ENCODE peak calls at places on chromosome 14, in four cellular contexts. C, N, Y and W are unnamed samples.

GRCh38 chr14:88775532-88775931 is 17.2 kb downstream of the EML5 start:
- DNase-seq in C (no peak), N (no peak), Y (no peak), W (no peak)

GRCh38 chr14:89630096-89630829 is 213.2 kb upstream of the FOXN3 start:
- DNase-seq in C (no peak), N (no peak), Y (no peak), W (no peak)

GRCh38 chr14:77306406-77307098 is 14.1 kb downstream of the POMT2 start:
- DNase-seq in C (no peak), N (no peak), Y (no peak), W (no peak)

GRCh38 chr14:20657216-20658211 is 16.0 kb upstream of the OR6S1 start:
- DNase-seq in C (peak), N (no peak), Y (peak), W (no peak)

GRCh38 chr14:105117257-105117646 is 51.3 kb downstream of the JAG2 start:
- DNase-seq in C (no peak), N (no peak), Y (no peak), W (no peak)

GRCh38 chr14:22598896-22599244 is 770 bp downstream of the ABHD4 start:
- DNase-seq in C (no peak), N (peak), Y (peak), W (no peak)

GRCh38 chr14:94689218-94689984 is 77.2 kb downstream of the SERPINA3 start:
- DNase-seq in C (peak), N (peak), Y (peak), W (no peak)

GRCh38 chr14:66444271-66444987 is 41.7 kb upstream of the CCDC196 start:
- DNase-seq in C (no peak), N (no peak), Y (no peak), W (no peak)

GRCh38 chr14:26855051-26855753 is 257.4 kb upstream of the NOVA1 start:
- DNase-seq in C (no peak), N (no peak), Y (no peak), W (no peak)

GRCh38 chr14:78985668-78986073 is 815.5 kb downstream of the NRXN3 start:
- DNase-seq in C (no peak), N (no peak), Y (no peak), W (no peak)

GRCh38 chr14:69615471-69616407 is 4.3 kb downstream of the SUSD6 start:
- DNase-seq in C (no peak), N (peak), Y (no peak), W (peak)

GRCh38 chr14:94080606-94081385 is at the start of the genes DDX24 and IFI27L1:
- DNase-seq in C (peak), N (peak), Y (peak), W (peak)

GRCh38 chr14:53848851-53849250 is 107.8 kb downstream of the BMP4 start:
- DNase-seq in C (no peak), N (no peak), Y (no peak), W (no peak)

GRCh38 chr14:89881839-89882238 is 72.7 kb downstream of the EFCAB11 start:
- DNase-seq in C (no peak), N (no peak), Y (no peak), W (peak)

GRCh38 chr14:101600891-101601602 is 39.8 kb downstream of the DIO3 start:
- DNase-seq in C (no peak), N (no peak), Y (no peak), W (no peak)

GRCh38 chr14:57329833-57330232 is 60.6 kb upstream of the NAA30 start:
- DNase-seq in C (no peak), N (no peak), Y (no peak), W (no peak)

GRCh38 chr14:67641902-67642749 is 22.4 kb downstream of the ARG2 start:
- DNase-seq in C (no peak), N (no peak), Y (no peak), W (no peak)

GRCh38 chr14:97185186-97185585 is 388.0 kb downstream of the VRK1 start:
- DNase-seq in C (no peak), N (no peak), Y (no peak), W (no peak)

GRCh38 chr14:89013098-89013504 is 188.7 kb downstream of the TTC8 start:
- DNase-seq in C (no peak), N (no peak), Y (peak), W (no peak)

GRCh38 chr14:53979747-53980642 is 23.4 kb upstream of the BMP4 start:
- DNase-seq in C (no peak), N (no peak), Y (no peak), W (no peak)

GRCh38 chr14:100252684-100253083 is 13.7 kb downstream of the YY1 start:
- DNase-seq in C (no peak), N (no peak), Y (no peak), W (no peak)

GRCh38 chr14:100250732-100251465 is 12.0 kb downstream of the YY1 start:
- DNase-seq in C (no peak), N (no peak), Y (no peak), W (no peak)

GRCh38 chr14:100261621-100262020 is 22.7 kb downstream of the YY1 start:
- DNase-seq in C (no peak), N (no peak), Y (no peak), W (no peak)

DNA sequence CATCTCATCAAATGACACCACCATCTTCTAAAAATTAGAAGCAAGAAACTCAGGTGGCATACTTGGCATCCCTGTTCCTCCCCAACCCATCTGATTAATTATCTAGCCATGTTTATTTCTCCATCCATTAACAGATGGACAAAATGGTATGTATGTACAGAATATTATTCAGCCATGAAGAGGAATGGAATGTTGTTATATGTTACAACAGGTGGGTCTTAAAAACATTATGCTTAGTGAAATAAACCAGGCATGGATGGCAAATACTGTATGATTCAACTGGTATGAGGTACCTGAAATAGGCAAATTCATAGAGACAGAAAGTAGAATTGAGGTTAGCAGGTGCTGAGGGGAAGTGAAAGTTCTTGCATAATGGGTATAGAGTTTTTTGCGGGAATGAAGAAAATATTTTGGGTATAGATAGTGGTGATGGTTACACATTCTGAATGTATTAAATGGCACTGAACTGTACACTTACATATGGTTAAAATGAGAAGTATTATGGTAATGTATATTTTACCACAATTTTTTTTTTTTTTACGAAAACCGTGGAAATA is 17.5 kb downstream of the YY1 start:
- DNase-seq in C (no peak), N (peak), Y (no peak), W (peak)
- H3K4me3 ChIP-seq in C (no peak), N (no peak), Y (no peak), W (no peak)

GRCh38 chr14:81311816-81312215 is 88.3 kb downstream of the STON2 start:
- DNase-seq in C (no peak), N (no peak), Y (no peak), W (no peak)
- TF ChIP-seq CTCF in C (no peak), N (no peak), Y (no peak), W (no peak)

GRCh38 chr14:100070310-100070709 is 5.1 kb downstream of the EVL start:
- DNase-seq in C (no peak), N (no peak), Y (no peak), W (no peak)
- H3K4me3 ChIP-seq in C (no peak), N (no peak), Y (no peak), W (no peak)

GRCh38 chr14:73662439-73663056 is 17.8 kb downstream of the DNAL1 start:
- DNase-seq in C (no peak), N (no peak), Y (peak), W (no peak)
- TF ChIP-seq CTCF in C (no peak), N (no peak), Y (peak), W (no peak)

GRCh38 chr14:102920998-102921304 is 1.5 kb upstream of the AMN start:
- DNase-seq in C (no peak), N (no peak), Y (no peak), W (no peak)

GRCh38 chr14:102923201-102923919 is 897 bp downstream of the AMN start:
- DNase-seq in C (peak), N (no peak), Y (no peak), W (no peak)

GRCh38 chr14:102923920-102924486 is 1.5 kb downstream of the AMN start:
- DNase-seq in C (peak), N (no peak), Y (no peak), W (no peak)

GRCh38 chr14:102920273-102920997 is 2.0 kb upstream of the AMN start:
- DNase-seq in C (peak), N (no peak), Y (no peak), W (no peak)

GRCh38 chr14:102922490-102923200 is at the start of gene AMN:
- DNase-seq in C (peak), N (no peak), Y (peak), W (no peak)
- H3K4me3 ChIP-seq in C (peak), N (no peak), Y (peak), W (peak)

DNA sequence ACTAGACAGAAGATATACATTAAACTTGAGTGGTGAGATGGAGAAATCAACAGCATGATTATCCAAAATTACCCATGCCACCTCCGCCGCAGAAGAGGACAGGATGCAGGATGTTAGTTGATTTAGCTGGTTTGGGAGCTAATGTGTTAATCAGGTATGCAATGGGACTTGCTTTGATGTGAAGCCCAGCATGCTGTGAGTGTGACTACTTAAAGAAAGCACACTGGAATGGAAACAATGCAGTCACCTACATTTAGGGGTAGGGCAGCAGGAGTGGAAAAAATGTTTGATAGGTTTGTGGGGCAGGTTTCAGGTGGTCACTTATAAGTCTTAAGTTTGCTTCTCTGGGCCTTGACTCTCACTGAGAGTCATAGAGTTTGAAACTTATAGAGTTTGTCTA is 170.0 kb upstream of the DAAM1 start:
- DNase-seq in C (no peak), N (no peak), Y (no peak), W (no peak)
- TF ChIP-seq CTCF in C (no peak), N (no peak), Y (no peak), W (no peak)

GRCh38 chr14:63710497-63710896 is 17.4 kb downstream of the SGPP1 start:
- DNase-seq in C (no peak), N (no peak), Y (no peak), W (no peak)
- H3K4me3 ChIP-seq in C (no peak), N (no peak), Y (no peak), W (no peak)

GRCh38 chr14:75005357-75005756 is 2.6 kb downstream of the EIF2B2 start:
- DNase-seq in C (no peak), N (no peak), Y (no peak), W (no peak)

GRCh38 chr14:75003250-75004027 is 718 bp downstream of the EIF2B2 start:
- DNase-seq in C (no peak), N (no peak), Y (no peak), W (no peak)

GRCh38 chr14:75001899-75002298 is 822 bp upstream of the EIF2B2 start:
- DNase-seq in C (no peak), N (no peak), Y (no peak), W (no peak)

GRCh38 chr14:75001261-75001660 is 1.5 kb upstream of the EIF2B2 start:
- DNase-seq in C (no peak), N (no peak), Y (no peak), W (no peak)

GRCh38 chr14:75002392-75003249 is at the start of gene EIF2B2:
- DNase-seq in C (peak), N (peak), Y (peak), W (peak)
- TF ChIP-seq CTCF in C (peak), N (no peak), Y (no peak), W (no peak)

GRCh38 chr14:24188251-24189058 is at the start of gene IPO4:
- DNase-seq in C (peak), N (peak), Y (peak), W (peak)
- H3K4me3 ChIP-seq in C (peak), N (peak), Y (peak), W (peak)